ENCODE peak calls at places on chromosomes 3 and 15, in five cellular contexts. One of them, this sample, is unnamed.

GRCh38 chr15:63364293-63365003 is 17.2 kb downstream of the CA12 start:
- DNase-seq in GM23338: no peak
- DNase-seq in fibroblast of pulmonary artery: peak
- DNase-seq in fibroblast of lung: peak
- DNase-seq in cardiac fibroblast: peak
- DNase-seq in this sample: no peak

GRCh38 chr3:63471781-63472180 is 180.7 kb upstream of the SNTN start:
- DNase-seq in GM23338: no peak
- DNase-seq in fibroblast of pulmonary artery: no peak
- DNase-seq in fibroblast of lung: no peak
- DNase-seq in cardiac fibroblast: no peak
- DNase-seq in this sample: no peak

GRCh38 chr15:99726333-99726732 is 6.9 kb downstream of the LYSMD4 start:
- DNase-seq in GM23338: no peak
- DNase-seq in fibroblast of pulmonary artery: no peak
- DNase-seq in fibroblast of lung: no peak
- DNase-seq in cardiac fibroblast: no peak
- DNase-seq in this sample: no peak

GRCh38 chr3:187066228-187066995 is 72.9 kb downstream of the RPL39L start:
- DNase-seq in GM23338: peak
- DNase-seq in fibroblast of pulmonary artery: peak
- DNase-seq in fibroblast of lung: peak
- DNase-seq in cardiac fibroblast: peak
- DNase-seq in this sample: no peak

GRCh38 chr3:74353039-74353438 is 261.4 kb downstream of the CNTN3 start:
- DNase-seq in GM23338: peak
- DNase-seq in fibroblast of pulmonary artery: peak
- DNase-seq in fibroblast of lung: no peak
- DNase-seq in cardiac fibroblast: peak
- DNase-seq in this sample: no peak

GRCh38 chr3:84783281-84783680 is 175.5 kb upstream of the CADM2 start:
- DNase-seq in GM23338: no peak
- DNase-seq in fibroblast of pulmonary artery: no peak
- DNase-seq in fibroblast of lung: no peak
- DNase-seq in cardiac fibroblast: no peak
- DNase-seq in this sample: no peak

GRCh38 chr3:175274474-175275218 is 415.5 kb downstream of the NAALADL2 start:
- DNase-seq in GM23338: no peak
- DNase-seq in fibroblast of pulmonary artery: no peak
- DNase-seq in fibroblast of lung: no peak
- DNase-seq in cardiac fibroblast: no peak
- DNase-seq in this sample: no peak

GRCh38 chr15:81225161-81225671 is 28.5 kb downstream of the IL16 start:
- DNase-seq in GM23338: no peak
- DNase-seq in fibroblast of pulmonary artery: no peak
- DNase-seq in fibroblast of lung: no peak
- DNase-seq in cardiac fibroblast: no peak
- DNase-seq in this sample: no peak

GRCh38 chr3:181417748-181418147 is 294.0 kb upstream of the SOX2 start:
- DNase-seq in GM23338: peak
- DNase-seq in fibroblast of pulmonary artery: no peak
- DNase-seq in fibroblast of lung: peak
- DNase-seq in cardiac fibroblast: peak
- DNase-seq in this sample: no peak

GRCh38 chr15:67578020-67578600 is 35.6 kb downstream of the MAP2K5 start:
- DNase-seq in GM23338: no peak
- DNase-seq in fibroblast of pulmonary artery: no peak
- DNase-seq in fibroblast of lung: no peak
- DNase-seq in cardiac fibroblast: no peak
- DNase-seq in this sample: no peak

GRCh38 chr3:177476921-177477435 is 279.7 kb upstream of the TBL1XR1 start:
- DNase-seq in GM23338: no peak
- DNase-seq in fibroblast of pulmonary artery: no peak
- DNase-seq in fibroblast of lung: no peak
- DNase-seq in cardiac fibroblast: no peak
- DNase-seq in this sample: no peak

GRCh38 chr3:14261229-14261628 is 82.6 kb downstream of the LSM3 start:
- DNase-seq in GM23338: peak
- DNase-seq in fibroblast of pulmonary artery: peak
- DNase-seq in fibroblast of lung: peak
- DNase-seq in cardiac fibroblast: peak
- DNase-seq in this sample: peak

GRCh38 chr3:186922224-186922623 is 8.1 kb upstream of the ST6GAL1 start:
- DNase-seq in GM23338: no peak
- DNase-seq in fibroblast of pulmonary artery: no peak
- DNase-seq in fibroblast of lung: no peak
- DNase-seq in cardiac fibroblast: no peak
- DNase-seq in this sample: no peak

GRCh38 chr15:65981837-65982696 is 112.8 kb downstream of the RAB11A start:
- DNase-seq in GM23338: peak
- DNase-seq in fibroblast of pulmonary artery: no peak
- DNase-seq in fibroblast of lung: no peak
- DNase-seq in cardiac fibroblast: no peak
- DNase-seq in this sample: no peak

GRCh38 chr15:52069559-52069958 is 43.0 kb downstream of the BCL2L10 start:
- DNase-seq in GM23338: no peak
- DNase-seq in fibroblast of pulmonary artery: no peak
- DNase-seq in fibroblast of lung: no peak
- DNase-seq in cardiac fibroblast: no peak
- DNase-seq in this sample: no peak

GRCh38 chr3:77042892-77043291 is 3.0 kb downstream of the ROBO2 start:
- DNase-seq in GM23338: peak
- DNase-seq in fibroblast of pulmonary artery: no peak
- DNase-seq in fibroblast of lung: no peak
- DNase-seq in cardiac fibroblast: no peak
- DNase-seq in this sample: no peak

GRCh38 chr3:28989646-28990089 is 291.2 kb upstream of the RBMS3 start:
- DNase-seq in GM23338: no peak
- DNase-seq in fibroblast of pulmonary artery: no peak
- DNase-seq in fibroblast of lung: no peak
- DNase-seq in cardiac fibroblast: peak
- DNase-seq in this sample: no peak

GRCh38 chr15:39874890-39875549 is 45.0 kb downstream of the GPR176 start:
- DNase-seq in GM23338: peak
- DNase-seq in fibroblast of pulmonary artery: peak
- DNase-seq in fibroblast of lung: peak
- DNase-seq in cardiac fibroblast: peak
- DNase-seq in this sample: no peak

GRCh38 chr3:133709139-133709538 is 37.1 kb upstream of the TF start:
- DNase-seq in GM23338: no peak
- DNase-seq in fibroblast of pulmonary artery: no peak
- DNase-seq in fibroblast of lung: no peak
- DNase-seq in cardiac fibroblast: no peak
- DNase-seq in this sample: no peak

GRCh38 chr3:187544326-187544725 is 125.9 kb downstream of the SST start:
- DNase-seq in GM23338: no peak
- DNase-seq in fibroblast of pulmonary artery: no peak
- DNase-seq in fibroblast of lung: no peak
- DNase-seq in cardiac fibroblast: no peak
- DNase-seq in this sample: no peak

GRCh38 chr3:56135941-56136340 is 332.3 kb downstream of the ERC2 start:
- DNase-seq in GM23338: no peak
- DNase-seq in fibroblast of pulmonary artery: no peak
- DNase-seq in fibroblast of lung: peak
- DNase-seq in cardiac fibroblast: no peak
- DNase-seq in this sample: no peak

GRCh38 chr3:16839271-16840110 is 45.3 kb upstream of the PLCL2 start:
- DNase-seq in GM23338: no peak
- DNase-seq in fibroblast of pulmonary artery: no peak
- DNase-seq in fibroblast of lung: no peak
- DNase-seq in cardiac fibroblast: no peak
- DNase-seq in this sample: no peak

GRCh38 chr15:68154923-68155559 is 50.1 kb downstream of the CALML4 start:
- DNase-seq in GM23338: peak
- DNase-seq in fibroblast of pulmonary artery: peak
- DNase-seq in fibroblast of lung: peak
- DNase-seq in cardiac fibroblast: peak
- DNase-seq in this sample: no peak

GRCh38 chr15:70152070-70152480 is 54.4 kb upstream of the TLE3 start:
- DNase-seq in GM23338: no peak
- DNase-seq in fibroblast of pulmonary artery: peak
- DNase-seq in fibroblast of lung: peak
- DNase-seq in cardiac fibroblast: no peak
- DNase-seq in this sample: no peak

GRCh38 chr15:48381861-48382260 is 50.6 kb downstream of the DUT start:
- DNase-seq in GM23338: no peak
- DNase-seq in fibroblast of pulmonary artery: no peak
- DNase-seq in fibroblast of lung: no peak
- DNase-seq in cardiac fibroblast: no peak
- DNase-seq in this sample: no peak

GRCh38 chr3:177196473-177197040 is 725 bp downstream of the TBL1XR1 start:
- DNase-seq in GM23338: peak
- DNase-seq in fibroblast of pulmonary artery: peak
- DNase-seq in fibroblast of lung: peak
- DNase-seq in cardiac fibroblast: peak
- DNase-seq in this sample: no peak

GRCh38 chr3:88810455-88810854 is 297.0 kb upstream of the EPHA3 start:
- DNase-seq in GM23338: no peak
- DNase-seq in fibroblast of pulmonary artery: peak
- DNase-seq in fibroblast of lung: peak
- DNase-seq in cardiac fibroblast: peak
- DNase-seq in this sample: no peak

GRCh38 chr15:80581976-80582375 is 113.1 kb upstream of the ABHD17C start:
- DNase-seq in GM23338: no peak
- DNase-seq in fibroblast of pulmonary artery: no peak
- DNase-seq in fibroblast of lung: no peak
- DNase-seq in cardiac fibroblast: peak
- DNase-seq in this sample: no peak

GRCh38 chr3:142445816-142446254 is 2.0 kb downstream of the XRN1 start:
- DNase-seq in GM23338: no peak
- DNase-seq in fibroblast of pulmonary artery: peak
- DNase-seq in fibroblast of lung: peak
- DNase-seq in cardiac fibroblast: peak
- DNase-seq in this sample: no peak

DNA sequence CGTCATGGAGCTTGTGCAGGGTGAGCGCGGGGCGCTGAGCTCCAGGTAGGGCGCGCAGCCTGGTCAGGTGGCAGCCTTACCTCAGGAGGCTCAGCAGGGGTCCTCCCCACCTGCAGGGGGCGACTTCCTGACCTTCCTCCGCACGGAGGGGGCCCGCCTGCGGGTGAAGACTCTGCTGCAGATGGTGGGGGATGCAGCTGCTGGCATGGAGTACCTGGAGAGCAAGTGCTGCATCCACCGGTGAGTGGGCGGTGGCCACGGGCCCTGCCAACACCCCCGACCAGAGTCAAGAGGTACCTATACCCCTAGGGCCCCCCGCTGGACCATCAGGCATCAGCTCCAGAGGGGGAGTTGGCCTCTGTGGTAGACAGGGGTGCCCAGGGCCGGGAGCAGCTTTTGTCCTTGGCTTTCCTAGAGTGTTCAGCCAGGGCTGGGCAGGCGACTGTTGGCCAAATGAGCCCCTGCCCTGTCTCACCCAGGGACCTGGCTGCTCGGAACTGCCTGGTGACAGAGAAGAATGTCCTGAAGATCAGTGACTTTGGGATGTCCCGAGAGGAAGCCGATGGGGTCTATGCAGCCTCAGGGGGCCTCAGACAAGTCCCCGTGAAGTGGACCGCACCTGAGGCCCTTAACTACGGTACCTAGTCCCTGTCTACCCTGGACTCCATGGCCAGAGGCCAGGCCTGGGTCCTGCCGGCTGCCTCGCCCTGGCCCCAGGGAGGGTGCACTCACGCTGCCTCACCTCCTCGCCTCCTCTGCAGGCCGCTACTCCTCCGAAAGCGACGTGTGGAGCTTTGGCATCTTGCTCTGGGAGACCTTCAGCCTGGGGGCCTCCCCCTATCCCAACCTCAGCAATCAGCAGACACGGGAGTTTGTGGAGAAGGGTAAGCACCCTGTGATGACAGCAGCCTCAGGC is 9.1 kb downstream of the FES start:
- DNase-seq in GM23338: peak
- DNase-seq in fibroblast of pulmonary artery: no peak
- DNase-seq in fibroblast of lung: no peak
- DNase-seq in cardiac fibroblast: no peak
- DNase-seq in this sample: no peak
- TF ChIP-seq CTCF in GM23338: peak
- TF ChIP-seq CTCF in fibroblast of pulmonary artery: no peak
- TF ChIP-seq CTCF in fibroblast of lung: no peak
- TF ChIP-seq CTCF in cardiac fibroblast: no peak
- TF ChIP-seq CTCF in this sample: no peak

GRCh38 chr3:23648326-23648964 is 157.3 kb upstream of the UBE2E1 start:
- DNase-seq in GM23338: peak
- DNase-seq in fibroblast of pulmonary artery: peak
- DNase-seq in fibroblast of lung: peak
- DNase-seq in cardiac fibroblast: peak
- DNase-seq in this sample: no peak
- TF ChIP-seq CTCF in GM23338: peak
- TF ChIP-seq CTCF in fibroblast of pulmonary artery: no peak
- TF ChIP-seq CTCF in fibroblast of lung: peak
- TF ChIP-seq CTCF in cardiac fibroblast: no peak
- TF ChIP-seq CTCF in this sample: peak

GRCh38 chr3:112530573-112530972 is 31.2 kb downstream of the ATG3 start:
- DNase-seq in GM23338: no peak
- DNase-seq in fibroblast of pulmonary artery: no peak
- DNase-seq in fibroblast of lung: no peak
- DNase-seq in cardiac fibroblast: no peak
- DNase-seq in this sample: no peak

GRCh38 chr3:112531358-112531781 is 30.4 kb downstream of the ATG3 start:
- DNase-seq in GM23338: peak
- DNase-seq in fibroblast of pulmonary artery: peak
- DNase-seq in fibroblast of lung: peak
- DNase-seq in cardiac fibroblast: peak
- DNase-seq in this sample: peak
- TF ChIP-seq CTCF in GM23338: no peak
- TF ChIP-seq CTCF in fibroblast of pulmonary artery: peak
- TF ChIP-seq CTCF in fibroblast of lung: peak
- TF ChIP-seq CTCF in cardiac fibroblast: peak
- TF ChIP-seq CTCF in this sample: peak

GRCh38 chr15:25268166-25268565 is 170.7 kb downstream of the UBE3A start:
- DNase-seq in GM23338: peak
- DNase-seq in fibroblast of pulmonary artery: no peak
- DNase-seq in fibroblast of lung: no peak
- DNase-seq in cardiac fibroblast: peak
- DNase-seq in this sample: no peak
- TF ChIP-seq CTCF in GM23338: peak
- TF ChIP-seq CTCF in fibroblast of pulmonary artery: no peak
- TF ChIP-seq CTCF in fibroblast of lung: no peak
- TF ChIP-seq CTCF in cardiac fibroblast: no peak
- TF ChIP-seq CTCF in this sample: no peak

This sample was measured in AG09319.